ENCODE peak calls at places on chromosome 19, in four cellular contexts. P is activated T-cell treated with anti-CD3 and anti-CD28 coated beads, Interleukin-2, amount 50 U/mL, for 4 hours; B is immature natural killer cell; I is fibroblast of mammary gland. J is an unnamed sample.

GRCh38 chr19:38734426-38735256 is 9.6 kb downstream of the CAPN12 start:
- DNase-seq in P (no peak), B (peak), I (no peak), J (no peak)

GRCh38 chr19:11261902-11262839 is at the start of gene DOCK6:
- DNase-seq in P (no peak), B (no peak), I (no peak), J (no peak)

GRCh38 chr19:10107817-10108367 is 1.7 kb downstream of the PPAN start:
- DNase-seq in P (no peak), B (no peak), I (no peak), J (no peak)

GRCh38 chr19:8017808-8018207 is 12.4 kb upstream of the ELAVL1 start:
- DNase-seq in P (no peak), B (peak), I (no peak), J (no peak)

GRCh38 chr19:55530996-55531395 is 5.9 kb downstream of the SBK2 start:
- DNase-seq in P (no peak), B (no peak), I (no peak), J (no peak)

GRCh38 chr19:10122066-10122465 is 2.4 kb upstream of the EIF3G start:
- DNase-seq in P (no peak), B (no peak), I (peak), J (no peak)

GRCh38 chr19:46299004-46299509 is 2.2 kb downstream of the HIF3A start:
- DNase-seq in P (no peak), B (no peak), I (peak), J (no peak)

GRCh38 chr19:5126498-5127223 is 157.7 kb downstream of the KDM4B start:
- DNase-seq in P (no peak), B (peak), I (no peak), J (no peak)